ENCODE peak calls at places on chromosomes 3 and 15, in four cellular contexts. O is neuronal stem cell, K is H1, X is trophoblast cell. S is an unnamed sample.

GRCh38 chr3:127141921-127142730 is 50.8 kb upstream of the PRR23E start:
- DNase-seq in O (no peak), K (peak; percentile 44), X (no peak), S (no peak)

GRCh38 chr3:37221407-37221806 is 47.0 kb upstream of the LRRFIP2 start:
- DNase-seq in K (no peak), X (peak; percentile 81), O (no peak), S (peak; percentile 56)

GRCh38 chr15:100663550-100664335 is 61.4 kb downstream of the ASB7 start:
- DNase-seq in K (no peak), O (no peak), X (no peak), S (no peak)

GRCh38 chr3:179067839-179068238 is 3.8 kb downstream of the ZMAT3 start:
- DNase-seq in X (no peak), O (no peak), K (no peak), S (no peak)

GRCh38 chr3:197555281-197556261 is at the start of gene BDH1:
- DNase-seq in O (peak; percentile 56), X (peak; percentile 17), K (peak; percentile 86), S (peak; percentile 31)

GRCh38 chr3:10417849-10418248 is 87.5 kb downstream of the ATP2B2 start:
- DNase-seq in X (peak; percentile 4), O (no peak), K (no peak), S (peak; percentile 27)

GRCh38 chr3:62670351-62670750 is 204.9 kb downstream of the CADPS start:
- DNase-seq in K (no peak), X (no peak), O (no peak), S (no peak)

GRCh38 chr3:4884901-4885300 is 94.3 kb upstream of the BHLHE40 start:
- DNase-seq in X (no peak), K (no peak), O (no peak), S (no peak)

GRCh38 chr3:189839576-189839975 is 208.4 kb downstream of the TP63 start:
- DNase-seq in O (no peak), X (peak; percentile 67), K (no peak), S (peak; percentile 77)

GRCh38 chr3:22013641-22014040 is 262.6 kb upstream of the ZNF385D start:
- DNase-seq in O (no peak), X (no peak), K (no peak), S (no peak)

GRCh38 chr3:193805448-193805847 is 212.4 kb downstream of the OPA1 start:
- DNase-seq in K (no peak), O (no peak), X (no peak), S (peak; percentile 83)

GRCh38 chr15:51267714-51268105 is 70.7 kb downstream of the CYP19A1 start:
- DNase-seq in X (no peak), O (no peak), K (peak; percentile 52), S (no peak)

GRCh38 chr15:70269991-70270751 is 172.5 kb upstream of the TLE3 start:
- DNase-seq in O (no peak), K (no peak), X (no peak), S (no peak)

GRCh38 chr3:38496131-38496910 is at the start of gene EXOG:
- DNase-seq in X (peak; percentile 85), O (peak; percentile 90), K (peak; percentile 98), S (peak; percentile 92)

GRCh38 chr3:195065142-195065863 is 205.7 kb downstream of the XXYLT1 start:
- DNase-seq in X (no peak), K (no peak), O (no peak), S (no peak)

GRCh38 chr15:80275946-80276345 is 23.9 kb upstream of the CTXND1 start:
- DNase-seq in X (no peak), K (no peak), O (no peak), S (no peak)

GRCh38 chr3:58874248-58874741 is 175.5 kb downstream of the CFAP20DC start:
- DNase-seq in K (no peak), O (no peak), X (peak; percentile 1), S (peak; percentile 36)

GRCh38 chr3:134620476-134621115 is 30.2 kb downstream of the KY start:
- DNase-seq in X (no peak), K (peak; percentile 17), O (no peak), S (no peak)

GRCh38 chr3:67386446-67386845 is 268.0 kb downstream of the SUCLG2 start:
- DNase-seq in K (no peak), O (no peak), X (no peak), S (no peak)

GRCh38 chr3:105424412-105425152 is 57.9 kb downstream of the ALCAM start:
- DNase-seq in X (no peak), K (no peak), O (no peak), S (no peak)

GRCh38 chr3:105429034-105429762 is 62.5 kb downstream of the ALCAM start:
- DNase-seq in X (no peak), K (no peak), O (no peak), S (no peak)

GRCh38 chr3:105430460-105430859 is 63.8 kb downstream of the ALCAM start:
- DNase-seq in X (no peak), K (no peak), O (no peak), S (no peak)

GRCh38 chr3:105425153-105425502 is 58.4 kb downstream of the ALCAM start:
- DNase-seq in X (no peak), O (no peak), K (no peak), S (no peak)

GRCh38 chr3:105427332-105427731 is 60.6 kb downstream of the ALCAM start:
- DNase-seq in X (no peak), O (no peak), K (no peak), S (no peak)
- H3K14ac ChIP-seq in X (no peak overlapping the region), O (no peak overlapping the region), K (no peak overlapping the region), S (no peak overlapping the region)

GRCh38 chr3:66268864-66269263 is 48.1 kb downstream of the SLC25A26 start:
- DNase-seq in X (no peak), K (no peak), O (no peak), S (no peak)
- H2AK5ac ChIP-seq in X (no peak overlapping the region), K (no peak overlapping the region), O (no peak overlapping the region), S (no peak overlapping the region)

DNA sequence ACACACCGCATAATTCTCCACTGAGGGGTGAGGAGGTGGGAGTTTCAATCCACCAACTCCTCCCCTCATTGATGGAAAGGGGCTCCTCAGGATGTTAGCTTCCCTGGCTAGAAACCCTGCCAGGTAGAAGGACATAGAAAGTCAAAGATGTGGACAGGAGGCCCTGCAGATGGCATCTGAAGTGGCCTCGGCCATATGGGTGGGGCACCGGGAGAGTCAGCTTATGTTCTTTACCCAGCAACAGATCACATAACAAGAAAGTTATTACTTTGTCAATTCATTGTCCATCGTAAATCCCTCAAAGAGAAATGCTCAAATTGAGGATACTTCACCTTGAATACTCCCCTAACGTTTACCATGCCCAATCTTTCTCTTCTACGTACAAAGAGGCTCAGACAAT is 97.3 kb upstream of the ARHGEF3 start:
- DNase-seq in X (no peak), O (no peak), K (no peak), S (no peak)
- H3K14ac ChIP-seq in X (no peak overlapping the region), O (no peak overlapping the region), K (no peak overlapping the region), S (no peak overlapping the region)

GRCh38 chr15:38706956-38707355 is 142.3 kb upstream of the RASGRP1 start:
- DNase-seq in K (no peak), X (no peak), O (no peak), S (no peak)

GRCh38 chr15:38708672-38709188 is 144.1 kb upstream of the RASGRP1 start:
- DNase-seq in K (no peak), O (no peak), X (no peak), S (peak; percentile 94)

GRCh38 chr15:38705421-38706219 is 141.0 kb upstream of the RASGRP1 start:
- DNase-seq in K (no peak), X (no peak), O (no peak), S (no peak)

GRCh38 chr15:38709196-38709595 is 144.6 kb upstream of the RASGRP1 start:
- DNase-seq in O (no peak), K (no peak), X (no peak), S (peak; percentile 70)

DNA sequence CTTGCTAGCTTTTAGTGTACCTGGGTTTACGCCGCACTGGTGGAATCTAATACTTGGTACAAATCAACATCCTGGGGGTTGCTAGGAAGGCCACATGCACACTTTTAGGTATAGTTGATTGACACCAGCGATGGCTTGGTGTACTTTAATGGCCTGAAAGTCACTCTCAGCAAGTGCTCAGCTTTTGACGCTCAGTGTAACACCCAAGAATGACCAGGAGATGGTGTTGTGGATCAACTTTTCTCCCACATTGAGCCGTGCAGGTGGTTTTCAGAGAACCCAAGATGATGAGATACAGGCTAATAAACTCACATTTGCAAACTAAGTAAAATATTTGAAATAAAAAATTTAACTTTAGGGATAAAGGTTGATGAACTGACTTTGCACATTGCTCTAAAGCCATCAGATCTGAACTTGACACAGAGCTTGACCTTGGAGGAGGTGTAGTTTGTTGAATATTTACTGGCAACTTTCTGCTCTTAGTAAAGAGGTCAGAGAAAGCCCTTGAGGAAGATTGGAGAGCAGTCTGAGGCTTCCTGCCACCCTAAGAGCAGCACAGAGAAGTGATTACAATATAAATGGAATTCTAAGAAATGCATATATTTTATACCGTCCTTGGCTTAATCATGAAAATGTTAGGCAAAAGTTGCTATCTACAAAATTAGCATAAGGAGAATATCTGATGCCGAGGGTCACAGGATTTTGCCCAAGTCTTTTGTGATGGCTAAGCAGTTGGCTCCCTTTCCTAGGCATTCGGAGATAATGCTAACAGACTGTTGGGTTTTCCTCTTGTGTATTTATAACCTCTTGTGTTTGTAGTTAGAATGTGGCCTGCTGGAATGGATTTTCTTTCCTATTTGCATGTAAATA is 143.4 kb upstream of the RASGRP1 start:
- DNase-seq in X (peak; percentile 78), K (peak; percentile 51), O (peak; percentile 58), S (peak; percentile 82)
- H2AK5ac ChIP-seq in X (no peak overlapping the region), K (no peak overlapping the region), O (no peak overlapping the region), S (no peak overlapping the region)

GRCh38 chr3:152269423-152270144 is 855 bp downstream of the MBNL1 start:
- DNase-seq in O (no peak), X (peak; percentile 83), K (no peak), S (peak; percentile 92)

GRCh38 chr3:152270944-152271343 is 2.2 kb downstream of the MBNL1 start:
- DNase-seq in X (no peak), K (no peak), O (no peak), S (no peak)

GRCh38 chr3:152271465-152272035 is 2.8 kb downstream of the MBNL1 start:
- DNase-seq in K (no peak), X (no peak), O (no peak), S (no peak)

GRCh38 chr3:152268501-152269422 is at the start of gene MBNL1:
- DNase-seq in X (peak; percentile 79), K (peak; percentile 81), O (peak; percentile 75), S (peak; percentile 90)

DNA sequence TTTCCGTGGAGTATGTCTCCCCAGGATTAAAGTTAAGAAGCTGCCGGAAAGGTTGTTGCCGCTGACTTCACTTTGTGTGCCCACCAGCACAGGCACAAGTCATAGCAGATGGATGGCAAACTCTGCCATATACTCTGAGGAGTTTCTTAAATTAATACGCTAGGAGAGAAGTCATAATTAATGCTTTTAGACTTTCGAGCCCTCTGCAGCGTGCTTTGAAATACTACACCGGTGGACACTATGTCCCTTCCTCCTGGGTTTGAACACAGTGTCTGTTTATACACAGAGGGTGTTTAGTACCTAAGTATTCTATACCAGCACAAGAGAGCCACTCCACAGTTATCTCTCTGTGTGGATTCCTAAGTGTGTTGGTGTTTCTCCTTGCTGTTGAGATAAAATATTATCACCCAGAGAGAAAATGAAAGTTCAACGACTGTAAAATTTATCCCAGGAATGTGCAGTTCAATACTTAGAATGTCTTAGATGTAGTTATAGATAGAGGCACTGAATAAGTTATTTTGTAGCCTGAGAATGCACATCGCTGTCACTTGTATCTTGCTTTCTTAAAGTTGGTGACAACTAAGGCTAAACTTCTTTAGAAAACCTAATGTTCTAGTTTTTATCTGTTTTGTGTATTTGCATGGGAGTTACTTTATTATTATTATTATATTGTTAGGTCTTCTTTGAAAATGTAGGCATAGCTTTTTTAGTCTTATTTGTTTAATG is 1.6 kb downstream of the MBNL1 start:
- DNase-seq in O (no peak), X (peak; percentile 87), K (no peak), S (peak; percentile 54)
- H3K14ac ChIP-seq in O (no peak overlapping the region), X (no peak overlapping the region), K (no peak overlapping the region), S (no peak overlapping the region)

S was measured in mesenchymal stem cell.